ENCODE peak calls at places on chromosome 21, in ten cellular contexts. Z is foreskin keratinocyte, P is SHP77 treated with DMSO at 0.1 percent for 48 hours, D is SJSA1, G is amygdala, F is activated T-cell treated with anti-CD3 and anti-CD28 coated beads for 48 hours, H is tibial nerve, Q is H1, S is epithelial cell of esophagus, L is AML-193. X is an unnamed sample.

GRCh38 chr21:37087188-37087587 is 14.1 kb downstream of the TTC3 start:
- DNase-seq in Z (no peak), P (peak), D (peak), G (no peak), F (no peak), H (peak), Q (no peak), S (peak), L (peak), X (no peak)

GRCh38 chr21:22201669-22202068 is 1203.5 kb downstream of the NCAM2 start:
- DNase-seq in Z (no peak), P (no peak), D (no peak), G (no peak), F (no peak), H (no peak), Q (no peak), S (no peak), L (no peak), X (no peak)

GRCh38 chr21:30831194-30831765 is 1.7 kb upstream of the KRTAP7-1 start:
- DNase-seq in Z (no peak), P (no peak), D (no peak), G (no peak), F (peak), H (no peak), Q (peak), S (peak), L (peak), X (no peak)

GRCh38 chr21:32329331-32329730 is 30.7 kb downstream of the MRAP start:
- DNase-seq in Z (no peak), P (no peak), D (no peak), G (no peak), F (no peak), H (no peak), Q (no peak), S (no peak), L (no peak), X (no peak)

GRCh38 chr21:14210738-14211137 is at the start of gene LIPI:
- DNase-seq in Z (no peak), P (no peak), D (no peak), G (no peak), F (no peak), H (no peak), Q (no peak), S (no peak), L (no peak), X (no peak)

GRCh38 chr21:27519357-27519756 is 552.5 kb upstream of the ADAMTS5 start:
- DNase-seq in Z (peak), P (no peak), D (peak), G (no peak), F (no peak), H (no peak), Q (no peak), S (peak), L (no peak), X (no peak)

GRCh38 chr21:45149021-45149420 is 74.6 kb downstream of the ADARB1 start:
- DNase-seq in Z (no peak), P (no peak), D (no peak), G (no peak), F (no peak), H (no peak), Q (no peak), S (no peak), L (no peak), X (no peak)

GRCh38 chr21:44354001-44354405 is 582 bp downstream of the TRPM2 start:
- DNase-seq in Z (no peak), P (no peak), D (no peak), G (no peak), F (no peak), H (no peak), Q (no peak), S (no peak), L (peak), X (peak)

GRCh38 chr21:44883250-44883649 is 9.8 kb upstream of the PTTG1IP start:
- DNase-seq in Z (no peak), P (no peak), D (no peak), G (no peak), F (no peak), H (no peak), Q (no peak), S (no peak), L (no peak), X (no peak)

GRCh38 chr21:45041351-45041805 is 33.0 kb upstream of the ADARB1 start:
- DNase-seq in Z (no peak), P (no peak), D (no peak), G (no peak), F (no peak), H (peak), Q (no peak), S (no peak), L (peak), X (no peak)

GRCh38 chr21:33020558-33021100 is 5.1 kb upstream of the OLIG2 start:
- DNase-seq in Z (no peak), P (no peak), D (no peak), G (no peak), F (no peak), H (no peak), Q (no peak), S (no peak), L (no peak), X (no peak)

GRCh38 chr21:45638707-45639106 is 4.8 kb upstream of the PCBP3 start:
- DNase-seq in Z (no peak), P (no peak), D (no peak), G (no peak), F (no peak), H (no peak), Q (no peak), S (no peak), L (no peak), X (no peak)

GRCh38 chr21:39094847-39095525 is 88.3 kb downstream of the PSMG1 start:
- DNase-seq in Z (no peak), P (no peak), D (peak), G (no peak), F (no peak), H (no peak), Q (no peak), S (no peak), L (no peak), X (no peak)

GRCh38 chr21:45318556-45319341 is 31.1 kb upstream of the POFUT2 start:
- DNase-seq in Z (no peak), P (no peak), D (peak), G (no peak), F (no peak), H (no peak), Q (no peak), S (no peak), L (no peak), X (no peak)

GRCh38 chr21:27476696-27477095 is 509.8 kb upstream of the ADAMTS5 start:
- DNase-seq in Z (no peak), P (no peak), D (no peak), G (no peak), F (no peak), H (no peak), Q (no peak), S (peak), L (no peak), X (no peak)

GRCh38 chr21:24023402-24023801 is 1583.9 kb downstream of the MRPL39 start:
- DNase-seq in Z (no peak), P (peak), D (no peak), G (no peak), F (no peak), H (no peak), Q (no peak), S (no peak), L (no peak), X (no peak)

GRCh38 chr21:45328198-45329087 is 40.7 kb upstream of the POFUT2 start:
- DNase-seq in Z (no peak), P (no peak), D (no peak), G (no peak), F (no peak), H (no peak), Q (no peak), S (no peak), L (no peak), X (no peak)

GRCh38 chr21:42650033-42650370 is 3.4 kb upstream of the PDE9A start:
- DNase-seq in Z (no peak), P (no peak), D (no peak), G (no peak), F (no peak), H (no peak), Q (no peak), S (no peak), L (no peak), X (no peak)

GRCh38 chr21:32315511-32316362 is 17.1 kb downstream of the MRAP start:
- DNase-seq in Z (no peak), P (no peak), D (no peak), G (no peak), F (no peak), H (no peak), Q (no peak), S (no peak), L (no peak), X (no peak)

GRCh38 chr21:41733951-41734689 is 32.7 kb downstream of the RIPK4 start:
- DNase-seq in Z (no peak), P (no peak), D (no peak), G (no peak), F (no peak), H (no peak), Q (no peak), S (peak), L (no peak), X (no peak)

GRCh38 chr21:45861156-45861870 is 120.3 kb upstream of the COL6A1 start:
- DNase-seq in Z (no peak), P (no peak), D (no peak), G (no peak), F (no peak), H (no peak), Q (no peak), S (no peak), L (no peak), X (no peak)

GRCh38 chr21:41137889-41138288 is 30.1 kb upstream of the BACE2 start:
- DNase-seq in Z (no peak), P (no peak), D (no peak), G (no peak), F (no peak), H (no peak), Q (no peak), S (no peak), L (no peak), X (no peak)

GRCh38 chr21:18970941-18971340 is 567.4 kb upstream of the TMPRSS15 start:
- DNase-seq in Z (no peak), P (no peak), D (no peak), G (no peak), F (no peak), H (no peak), Q (no peak), S (no peak), L (no peak), X (no peak)